ENCODE peak calls at places on chromosomes 2 and 18, in nine cellular contexts. I, O, Y, X, R, K, D, L and Z are unnamed samples.

GRCh38 chr2:47984041-47984440 is 77.7 kb upstream of the FBXO11 start:
- DNase-seq in I (no peak), O (no peak), Y (no peak), X (no peak), R (no peak), K (no peak), D (no peak), L (no peak), Z (no peak)

GRCh38 chr2:26941486-26941885 is 29.0 kb upstream of the MAPRE3 start:
- DNase-seq in I (no peak), O (no peak), Y (no peak), X (no peak), R (no peak), K (no peak), D (no peak), L (no peak), Z (no peak)

GRCh38 chr2:182887093-182887492 is 20.7 kb upstream of the FRZB start:
- DNase-seq in I (no peak), O (no peak), Y (no peak), X (no peak), R (no peak), K (no peak), D (no peak), L (no peak), Z (no peak)

GRCh38 chr2:219158025-219158424 is 2.6 kb downstream of the NHEJ1 start:
- DNase-seq in I (no peak), O (no peak), Y (no peak), X (no peak), R (peak), K (no peak), D (no peak), L (no peak), Z (no peak)

GRCh38 chr2:109206569-109207145 is 77.7 kb downstream of the SH3RF3 start:
- DNase-seq in I (no peak), O (no peak), Y (no peak), X (no peak), R (no peak), K (no peak), D (no peak), L (no peak), Z (no peak)

GRCh38 chr18:8654482-8655451 is 45.5 kb downstream of the RAB12 start:
- DNase-seq in I (no peak), O (no peak), Y (no peak), X (peak), R (no peak), K (peak), D (no peak), L (peak), Z (peak)

GRCh38 chr18:9849407-9849961 is 36.3 kb upstream of the TXNDC2 start:
- DNase-seq in I (no peak), O (peak), Y (no peak), X (no peak), R (peak), K (no peak), D (no peak), L (no peak), Z (no peak)

GRCh38 chr2:39265315-39265714 is 21.5 kb upstream of the CDKL4 start:
- DNase-seq in I (no peak), O (no peak), Y (no peak), X (peak), R (no peak), K (no peak), D (no peak), L (no peak), Z (no peak)

GRCh38 chr2:22513563-22513962 is 871.4 kb upstream of the KLHL29 start:
- DNase-seq in I (no peak), O (no peak), Y (no peak), X (no peak), R (no peak), K (no peak), D (no peak), L (no peak), Z (peak)

GRCh38 chr18:30650499-30650898 is 392.0 kb downstream of the DSC3 start:
- DNase-seq in I (no peak), O (no peak), Y (no peak), X (no peak), R (no peak), K (no peak), D (no peak), L (no peak), Z (no peak)

GRCh38 chr18:76264073-76264472 is 231.0 kb downstream of the ZNF516 start:
- DNase-seq in I (no peak), O (no peak), Y (peak), X (no peak), R (no peak), K (no peak), D (no peak), L (no peak), Z (no peak)

GRCh38 chr2:240814946-240815760 is 4.9 kb downstream of the KIF1A start:
- DNase-seq in I (no peak), O (no peak), Y (no peak), X (no peak), R (no peak), K (no peak), D (no peak), L (no peak), Z (no peak)

GRCh38 chr2:148338544-148338943 is 306.0 kb upstream of the EPC2 start:
- DNase-seq in I (no peak), O (no peak), Y (no peak), X (no peak), R (no peak), K (peak), D (no peak), L (no peak), Z (no peak)

GRCh38 chr2:118442949-118443348 is 354.7 kb downstream of the INSIG2 start:
- DNase-seq in I (no peak), O (no peak), Y (no peak), X (peak), R (no peak), K (no peak), D (no peak), L (no peak), Z (no peak)

GRCh38 chr2:217061916-217062315 is 202.1 kb upstream of the TNP1 start:
- DNase-seq in I (no peak), O (no peak), Y (peak), X (no peak), R (no peak), K (no peak), D (no peak), L (no peak), Z (no peak)

GRCh38 chr2:129233751-129234406 is 745.6 kb upstream of the RAB6C start:
- DNase-seq in I (no peak), O (peak), Y (no peak), X (peak), R (peak), K (no peak), D (no peak), L (no peak), Z (no peak)

GRCh38 chr18:65721634-65722033 is 29.2 kb upstream of the CDH7 start:
- DNase-seq in I (no peak), O (no peak), Y (no peak), X (peak), R (no peak), K (no peak), D (no peak), L (no peak), Z (no peak)

GRCh38 chr2:21035282-21035973 is 8.4 kb downstream of the APOB start:
- DNase-seq in I (no peak), O (no peak), Y (no peak), X (no peak), R (no peak), K (no peak), D (no peak), L (no peak), Z (no peak)

GRCh38 chr18:2906522-2907458 is 60.0 kb downstream of the EMILIN2 start:
- DNase-seq in I (peak), O (no peak), Y (no peak), X (peak), R (peak), K (no peak), D (peak), L (no peak), Z (peak)

GRCh38 chr2:38590053-38590452 is 12.7 kb downstream of the HNRNPLL start:
- DNase-seq in I (no peak), O (no peak), Y (no peak), X (no peak), R (no peak), K (no peak), D (no peak), L (no peak), Z (no peak)

GRCh38 chr2:72132981-72133720 is 14.5 kb downstream of the CYP26B1 start:
- DNase-seq in I (no peak), O (no peak), Y (no peak), X (no peak), R (no peak), K (no peak), D (no peak), L (no peak), Z (no peak)

GRCh38 chr2:9686061-9686460 is 55.3 kb upstream of the YWHAQ start:
- DNase-seq in I (no peak), O (no peak), Y (no peak), X (no peak), R (no peak), K (no peak), D (no peak), L (no peak), Z (no peak)

GRCh38 chr18:74459877-74460276 is 2.8 kb upstream of the DIPK1C start:
- DNase-seq in I (no peak), O (peak), Y (no peak), X (peak), R (no peak), K (no peak), D (no peak), L (no peak), Z (no peak)

GRCh38 chr2:241762321-241762932 is 14.2 kb upstream of the GAL3ST2 start:
- DNase-seq in I (no peak), O (no peak), Y (no peak), X (no peak), R (no peak), K (no peak), D (no peak), L (no peak), Z (no peak)

GRCh38 chr18:2913398-2914005 is 66.7 kb downstream of the EMILIN2 start:
- DNase-seq in I (no peak), O (no peak), Y (no peak), X (no peak), R (no peak), K (no peak), D (no peak), L (no peak), Z (no peak)

GRCh38 chr2:176490061-176490861 is 221.0 kb downstream of the MTX2 start:
- DNase-seq in I (no peak), O (no peak), Y (no peak), X (no peak), R (no peak), K (no peak), D (no peak), L (no peak), Z (peak)

GRCh38 chr18:7038330-7038846 is 79.2 kb downstream of the LAMA1 start:
- DNase-seq in I (no peak), O (peak), Y (peak), X (peak), R (peak), K (peak), D (no peak), L (peak), Z (no peak)